ENCODE peak calls at places on chromosome 12, in six cellular contexts. G, O, F, K, V and I are unnamed samples.

GRCh38 chr12:50387487-50387886 is 8.9 kb downstream of the FAM186A start:
- DNase-seq in O (no peak), K (no peak), V (no peak), G (no peak), F (no peak), I (no peak)

GRCh38 chr12:19150273-19150895 is 20.9 kb downstream of the PLEKHA5 start:
- DNase-seq in F (no peak), O (no peak), V (no peak), K (no peak), G (no peak), I (no peak)

GRCh38 chr12:109116611-109116949 is 193 bp downstream of the ACACB start:
- DNase-seq in F (no peak), O (no peak), G (no peak), V (no peak), K (no peak), I (no peak)

GRCh38 chr12:5043589-5044419 is at the start of gene KCNA5:
- DNase-seq in V (peak), K (peak), G (no peak), F (no peak), O (no peak), I (no peak)

GRCh38 chr12:94134226-94134795 is 14.1 kb upstream of the PLXNC1 start:
- DNase-seq in V (no peak), O (peak), K (no peak), F (no peak), G (no peak), I (no peak)

GRCh38 chr12:58293308-58293983 is 352.1 kb downstream of the ATP23 start:
- DNase-seq in K (no peak), V (no peak), G (no peak), F (no peak), O (no peak), I (no peak)

GRCh38 chr12:94590428-94590827 is 59.9 kb downstream of the TMCC3 start:
- DNase-seq in V (no peak), K (no peak), O (no peak), G (no peak), F (no peak), I (peak)

GRCh38 chr12:51818086-51818485 is 30.4 kb downstream of the FIGNL2 start:
- DNase-seq in G (no peak), V (no peak), O (no peak), K (no peak), F (no peak), I (no peak)

GRCh38 chr12:115941362-115941761 is 336.1 kb downstream of the MED13L start:
- DNase-seq in F (no peak), G (no peak), V (no peak), K (no peak), O (no peak), I (no peak)

GRCh38 chr12:49588761-49589516 is 16.5 kb downstream of the FAM186B start:
- DNase-seq in G (no peak), V (no peak), O (no peak), K (no peak), F (no peak), I (no peak)

GRCh38 chr12:132046561-132046960 is 96.8 kb downstream of the EP400 start:
- DNase-seq in K (no peak), O (peak), G (no peak), F (no peak), V (no peak), I (no peak)

GRCh38 chr12:2324375-2324774 is 271.6 kb downstream of the CACNA1C start:
- DNase-seq in K (no peak), G (no peak), F (no peak), V (peak), O (no peak), I (peak)

GRCh38 chr12:30783946-30784345 is 29.2 kb upstream of the CAPRIN2 start:
- DNase-seq in F (no peak), V (no peak), O (no peak), G (no peak), K (no peak), I (no peak)

GRCh38 chr12:70364695-70365397 is 1.2 kb upstream of the KCNMB4 start:
- DNase-seq in O (no peak), K (no peak), V (no peak), F (no peak), G (no peak), I (no peak)

GRCh38 chr12:94603434-94604068 is 46.8 kb downstream of the TMCC3 start:
- DNase-seq in V (peak), F (no peak), K (no peak), G (peak), O (no peak), I (peak)

GRCh38 chr12:53476769-53477209 is 22.5 kb downstream of the MAP3K12 start:
- DNase-seq in F (no peak), K (no peak), G (no peak), O (no peak), V (no peak), I (no peak)

GRCh38 chr12:25424186-25424854 is 128.8 kb downstream of the LMNTD1 start:
- DNase-seq in O (no peak), G (no peak), K (no peak), V (no peak), F (no peak), I (no peak)

GRCh38 chr12:130803707-130804106 is 35.3 kb downstream of the STX2 start:
- DNase-seq in O (no peak), G (no peak), F (no peak), K (no peak), V (no peak), I (no peak)

GRCh38 chr12:115337693-115338543 is 653.9 kb upstream of the TBX3 start:
- DNase-seq in F (no peak), O (peak), G (no peak), V (peak), K (peak), I (no peak)

GRCh38 chr12:54968181-54968730 is 16.3 kb downstream of the TESPA1 start:
- DNase-seq in V (no peak), O (no peak), K (no peak), G (no peak), F (no peak), I (no peak)

GRCh38 chr12:106987846-106988245 is 900 bp upstream of the MTERF2 start:
- DNase-seq in V (peak), G (no peak), K (no peak), O (no peak), F (no peak), I (peak)

GRCh38 chr12:130581782-130582181 is 134.3 kb downstream of the RIMBP2 start:
- DNase-seq in K (no peak), O (no peak), V (no peak), F (no peak), G (no peak), I (no peak)

GRCh38 chr12:123958462-123958861 is 14.2 kb downstream of the CCDC92 start:
- DNase-seq in F (no peak), K (no peak), V (no peak), G (no peak), O (no peak), I (no peak)

GRCh38 chr12:57740656-57741412 is 2.3 kb upstream of the AGAP2 start:
- DNase-seq in F (no peak), G (peak), K (peak), O (no peak), V (no peak), I (no peak)

GRCh38 chr12:55705802-55706402 is 1.8 kb downstream of the ITGA7 start:
- DNase-seq in O (no peak), G (no peak), K (no peak), F (no peak), V (no peak), I (no peak)

GRCh38 chr12:122790393-122791075 is 16.2 kb downstream of the CCDC62 start:
- DNase-seq in F (no peak), K (no peak), G (no peak), V (no peak), O (peak), I (no peak)

GRCh38 chr12:60231301-60231700 is 635.5 kb downstream of the SLC16A7 start:
- DNase-seq in F (no peak), O (no peak), V (no peak), G (no peak), K (no peak), I (no peak)

GRCh38 chr12:12693111-12693671 is 2.8 kb downstream of the GPR19 start:
- DNase-seq in K (no peak), V (no peak), O (no peak), F (no peak), G (no peak), I (no peak)

GRCh38 chr12:30847259-30847658 is 79.3 kb upstream of the TSPAN11 start:
- DNase-seq in V (no peak), G (no peak), O (peak), F (no peak), K (no peak), I (no peak)

GRCh38 chr12:94616217-94616729 is 34.1 kb downstream of the TMCC3 start:
- DNase-seq in O (no peak), K (peak), F (peak), V (no peak), G (no peak), I (peak)

GRCh38 chr12:53221203-53222076 is 10.6 kb downstream of the RARG start:
- DNase-seq in V (peak), O (no peak), K (peak), F (no peak), G (no peak), I (peak)

GRCh38 chr12:105672576-105672975 is 342.1 kb downstream of the C12orf75 start:
- DNase-seq in F (no peak), O (no peak), K (no peak), G (no peak), V (peak), I (peak)